ENCODE peak calls at places on chromosome 12, in five cellular contexts. B is upper lobe of right lung, K is B cell, N is mucosa of descending colon, Q is natural killer cell. X is an unnamed sample.

GRCh38 chr12:27970391-27970980 is 2.0 kb downstream of the PTHLH start:
- DNase-seq in Q (no peak), B (no peak), K (no peak), N (no peak), X (no peak)

GRCh38 chr12:1872448-1872847 is 46.0 kb downstream of the CACNA2D4 start:
- DNase-seq in Q (no peak), K (no peak), B (no peak), N (no peak), X (peak; percentile 78)

GRCh38 chr12:15726757-15727112 is 62.5 kb downstream of the EPS8 start:
- DNase-seq in K (no peak), N (no peak), Q (no peak), B (no peak), X (no peak)

GRCh38 chr12:2844786-2845185 is 10.0 kb upstream of the NRIP2 start:
- DNase-seq in N (no peak), K (no peak), B (no peak), Q (no peak), X (no peak)

GRCh38 chr12:116820077-116820656 is 61.1 kb downstream of the HRK start:
- DNase-seq in K (no peak), B (no peak), N (no peak), Q (no peak), X (no peak)

GRCh38 chr12:6372403-6373003 is 2.9 kb downstream of the SCNN1A start:
- DNase-seq in Q (no peak), B (peak; percentile 75), N (no peak), K (no peak), X (no peak)

GRCh38 chr12:103800252-103800771 is 40.7 kb downstream of the NT5DC3 start:
- DNase-seq in K (no peak), N (peak; percentile 52), B (no peak), Q (no peak), X (no peak)

GRCh38 chr12:47828008-47828966 is 8.6 kb upstream of the HDAC7 start:
- DNase-seq in N (no peak), K (no peak), B (no peak), Q (no peak), X (no peak)

GRCh38 chr12:6368906-6369525 is 6.3 kb downstream of the SCNN1A start:
- DNase-seq in B (no peak), K (no peak), N (no peak), Q (no peak), X (no peak)

GRCh38 chr12:114767906-114768697 is 84.1 kb upstream of the TBX3 start:
- DNase-seq in N (no peak), B (no peak), K (no peak), Q (no peak), X (no peak)

GRCh38 chr12:110244829-110245228 is 36.2 kb upstream of the ATP2A2 start:
- DNase-seq in K (no peak), N (no peak), B (no peak), Q (no peak), X (no peak)

GRCh38 chr12:102954143-102954542 is 3.3 kb upstream of the ASCL1 start:
- DNase-seq in N (no peak), Q (no peak), B (no peak), K (no peak), X (no peak)

GRCh38 chr12:115870021-115870420 is 407.5 kb downstream of the MED13L start:
- DNase-seq in Q (no peak), K (no peak), N (no peak), B (no peak), X (no peak)

GRCh38 chr12:93569656-93570551 is 2.6 kb upstream of the SOCS2 start:
- DNase-seq in K (peak; percentile 74), Q (peak; percentile 66), B (peak; percentile 93), N (peak; percentile 92), X (peak; percentile 93)

GRCh38 chr12:24069532-24070395 is 120.3 kb upstream of the SOX5 start:
- DNase-seq in B (no peak), Q (no peak), N (peak; percentile 40), K (no peak), X (no peak)

GRCh38 chr12:90995041-90995440 is 9.7 kb downstream of the EPYC start:
- DNase-seq in N (no peak), Q (no peak), B (no peak), K (no peak), X (no peak)

GRCh38 chr12:47745485-47746041 is 13.1 kb downstream of the RAPGEF3 start:
- DNase-seq in K (no peak), B (no peak), N (no peak), Q (no peak), X (no peak)

GRCh38 chr12:104686196-104686595 is 229.4 kb downstream of the CHST11 start:
- DNase-seq in Q (no peak), K (no peak), N (no peak), B (no peak), X (no peak)

GRCh38 chr12:89825591-89826449 is 117.2 kb upstream of the ATP2B1 start:
- DNase-seq in Q (no peak), B (no peak), K (no peak), N (no peak), X (no peak)

GRCh38 chr12:40158592-40159111 is 52.8 kb upstream of the SLC2A13 start:
- DNase-seq in N (no peak), K (no peak), B (no peak), Q (no peak), X (no peak)

GRCh38 chr12:124734224-124734788 is 129.4 kb downstream of the SCARB1 start:
- DNase-seq in N (no peak), B (peak; percentile 80), K (no peak), Q (no peak), X (no peak)

GRCh38 chr12:131473721-131474709 is 236.9 kb upstream of the SFSWAP start:
- DNase-seq in Q (no peak), N (no peak), K (no peak), B (no peak), X (peak; percentile 76)

GRCh38 chr12:48105321-48105866 is 485 bp downstream of the SENP1 start:
- DNase-seq in B (no peak), N (no peak), Q (peak; percentile 63), K (peak; percentile 54), X (no peak)

GRCh38 chr12:46516933-46517578 is 144.5 kb upstream of the SLC38A2 start:
- DNase-seq in B (no peak), K (peak; percentile 40), Q (no peak), N (no peak), X (no peak)

GRCh38 chr12:46517579-46517962 is 145.0 kb upstream of the SLC38A2 start:
- DNase-seq in N (no peak), B (no peak), Q (no peak), K (no peak), X (no peak)

GRCh38 chr12:46514886-46515285 is 142.3 kb upstream of the SLC38A2 start:
- DNase-seq in K (no peak), B (no peak), Q (no peak), N (no peak), X (no peak)

GRCh38 chr12:46516238-46516932 is 143.8 kb upstream of the SLC38A2 start:
- DNase-seq in N (no peak), Q (no peak), B (no peak), K (no peak), X (no peak)

GRCh38 chr12:46515829-46516228 is 143.3 kb upstream of the SLC38A2 start:
- DNase-seq in N (no peak), Q (no peak), K (no peak), B (no peak), X (no peak)
- TF ChIP-seq CTCF in N (no peak), Q (no peak), K (no peak), B (no peak), X (no peak)

GRCh38 chr12:128856035-128856790 is 2.9 kb downstream of the GLT1D1 start:
- DNase-seq in B (no peak), K (no peak), Q (no peak), N (no peak), X (no peak)
- TF ChIP-seq CTCF in B (no peak), K (no peak), Q (no peak), N (no peak), X (no peak)

GRCh38 chr12:121352053-121353018 is at the start of gene ANAPC5:
- DNase-seq in B (peak; percentile 95), K (peak; percentile 91), N (peak; percentile 95), Q (peak; percentile 82), X (peak; percentile 97)
- TF ChIP-seq CTCF in B (peak; percentile 5), K (no peak), N (no peak), Q (no peak), X (peak; percentile 19)

GRCh38 chr12:26122681-26123481 is 2.0 kb downstream of the BHLHE41 start:
- DNase-seq in Q (peak; percentile 21), N (peak; percentile 76), B (peak; percentile 79), K (peak; percentile 72), X (peak; percentile 87)
- TF ChIP-seq CTCF in Q (no peak), N (peak; percentile 10), B (peak; percentile 21), K (peak; percentile 36), X (peak; percentile 47)

GRCh38 chr12:51473947-51474346 is 49.3 kb downstream of the SLC4A8 start:
- DNase-seq in K (no peak), Q (no peak), N (no peak), B (no peak), X (no peak)
- TF ChIP-seq CTCF in K (no peak), Q (no peak), N (no peak), B (no peak), X (no peak)

GRCh38 chr12:118135788-118136558 is at the start of gene PEBP1:
- DNase-seq in Q (peak; percentile 90), N (peak; percentile 97), B (peak; percentile 98), K (peak; percentile 90), X (peak; percentile 98)
- TF ChIP-seq CTCF in Q (no peak), N (no peak), B (no peak), K (no peak), X (no peak)

DNA sequence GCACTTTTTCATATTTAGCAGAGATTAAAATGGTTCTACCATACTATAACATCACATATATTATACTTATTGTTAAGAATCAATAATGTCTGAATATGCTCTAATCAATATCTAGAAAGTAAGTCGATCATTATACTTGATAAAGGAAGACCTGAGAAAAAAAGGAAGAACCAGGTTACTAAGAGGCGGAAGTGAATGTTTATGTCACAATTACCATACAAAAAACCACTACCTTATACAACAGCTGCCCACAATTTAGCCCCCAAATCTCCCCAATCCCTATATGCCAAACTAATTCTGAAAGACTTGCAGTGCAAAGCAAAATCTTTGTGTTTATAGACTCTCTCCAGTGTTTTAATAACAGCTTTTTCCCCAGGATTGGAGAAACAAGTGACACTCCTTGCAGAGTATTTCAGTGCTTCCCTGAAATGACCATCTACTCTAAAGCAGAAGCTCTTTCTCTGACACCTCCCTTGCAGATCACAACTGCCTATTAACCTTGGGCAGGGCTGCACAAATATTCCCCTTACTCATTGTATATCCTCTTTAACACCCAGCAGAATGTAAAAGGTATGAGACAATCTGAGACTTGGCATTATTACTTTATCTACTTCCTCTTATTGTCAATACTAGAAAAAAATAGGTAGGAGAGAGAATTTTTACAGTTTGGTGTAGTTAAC is 12.7 kb upstream of the SLC2A3 start:
- DNase-seq in N (no peak), B (no peak), K (no peak), Q (no peak), X (no peak)
- TF ChIP-seq CTCF in N (no peak), B (no peak), K (no peak), Q (no peak), X (no peak)